ENCODE peak calls at places on chromosome 1, in ten cellular contexts. One of them, this sample, is unnamed.

GRCh38 chr1:26288311-26288941 is 8.5 kb downstream of the SH3BGRL3 start:
- DNase-seq in ovary: no peak
- DNase-seq in NB4: peak; percentile 85
- DNase-seq in upper lobe of left lung: no peak
- DNase-seq in Peyer's patch: peak; percentile 54
- DNase-seq in body of pancreas: no peak
- DNase-seq in tibial nerve: no peak
- DNase-seq in A549: no peak
- DNase-seq in GM12892: no peak
- DNase-seq in H54: no peak
- DNase-seq in this sample: peak; percentile 93

GRCh38 chr1:47752560-47752959 is 244.6 kb downstream of the TRABD2B start:
- DNase-seq in ovary: no peak
- DNase-seq in NB4: no peak
- DNase-seq in upper lobe of left lung: no peak
- DNase-seq in Peyer's patch: peak; percentile 10
- DNase-seq in body of pancreas: no peak
- DNase-seq in tibial nerve: no peak
- DNase-seq in A549: no peak
- DNase-seq in GM12892: no peak
- DNase-seq in H54: no peak
- DNase-seq in this sample: no peak

GRCh38 chr1:174217787-174218574 is 58.7 kb downstream of the RABGAP1L start:
- DNase-seq in ovary: no peak
- DNase-seq in NB4: peak; percentile 48
- DNase-seq in upper lobe of left lung: no peak
- DNase-seq in Peyer's patch: no peak
- DNase-seq in body of pancreas: no peak
- DNase-seq in tibial nerve: no peak
- DNase-seq in A549: peak; percentile 21
- DNase-seq in GM12892: no peak
- DNase-seq in H54: no peak
- DNase-seq in this sample: peak; percentile 76

GRCh38 chr1:207115269-207115668 is 11.2 kb downstream of the C4BPA start:
- DNase-seq in ovary: no peak
- DNase-seq in NB4: no peak
- DNase-seq in upper lobe of left lung: no peak
- DNase-seq in Peyer's patch: no peak
- DNase-seq in body of pancreas: no peak
- DNase-seq in tibial nerve: no peak
- DNase-seq in A549: no peak
- DNase-seq in GM12892: no peak
- DNase-seq in H54: no peak
- DNase-seq in this sample: no peak

GRCh38 chr1:25683177-25683576 is 66.6 kb downstream of the MAN1C1 start:
- DNase-seq in ovary: no peak
- DNase-seq in NB4: no peak
- DNase-seq in upper lobe of left lung: no peak
- DNase-seq in Peyer's patch: no peak
- DNase-seq in body of pancreas: no peak
- DNase-seq in tibial nerve: no peak
- DNase-seq in A549: no peak
- DNase-seq in GM12892: no peak
- DNase-seq in H54: no peak
- DNase-seq in this sample: no peak

GRCh38 chr1:20896824-20897223 is 109.7 kb upstream of the HP1BP3 start:
- DNase-seq in ovary: no peak
- DNase-seq in NB4: no peak
- DNase-seq in upper lobe of left lung: no peak
- DNase-seq in Peyer's patch: no peak
- DNase-seq in body of pancreas: no peak
- DNase-seq in tibial nerve: no peak
- DNase-seq in A549: peak; percentile 18
- DNase-seq in GM12892: no peak
- DNase-seq in H54: no peak
- DNase-seq in this sample: no peak

GRCh38 chr1:54372978-54373377 is 33.2 kb downstream of the SSBP3 start:
- DNase-seq in ovary: no peak
- DNase-seq in NB4: peak; percentile 15
- DNase-seq in upper lobe of left lung: no peak
- DNase-seq in Peyer's patch: no peak
- DNase-seq in body of pancreas: no peak
- DNase-seq in tibial nerve: no peak
- DNase-seq in A549: no peak
- DNase-seq in GM12892: peak; percentile 29
- DNase-seq in H54: no peak
- DNase-seq in this sample: no peak

GRCh38 chr1:1420654-1421134 is 382 bp downstream of the ANKRD65 start:
- DNase-seq in ovary: no peak
- DNase-seq in NB4: no peak
- DNase-seq in upper lobe of left lung: peak; percentile 82
- DNase-seq in Peyer's patch: no peak
- DNase-seq in body of pancreas: peak; percentile 41
- DNase-seq in tibial nerve: no peak
- DNase-seq in A549: no peak
- DNase-seq in GM12892: no peak
- DNase-seq in H54: no peak
- DNase-seq in this sample: no peak

GRCh38 chr1:21603177-21604138 is 65.7 kb downstream of the RAP1GAP start:
- DNase-seq in ovary: no peak
- DNase-seq in NB4: no peak
- DNase-seq in upper lobe of left lung: peak; percentile 76
- DNase-seq in Peyer's patch: no peak
- DNase-seq in body of pancreas: no peak
- DNase-seq in tibial nerve: no peak
- DNase-seq in A549: no peak
- DNase-seq in GM12892: no peak
- DNase-seq in H54: no peak
- DNase-seq in this sample: no peak

GRCh38 chr1:192927496-192927895 is 118.7 kb downstream of the RGS2 start:
- DNase-seq in ovary: no peak
- DNase-seq in NB4: no peak
- DNase-seq in upper lobe of left lung: no peak
- DNase-seq in Peyer's patch: no peak
- DNase-seq in body of pancreas: no peak
- DNase-seq in tibial nerve: no peak
- DNase-seq in A549: no peak
- DNase-seq in GM12892: no peak
- DNase-seq in H54: no peak
- DNase-seq in this sample: no peak

GRCh38 chr1:98813738-98814309 is 152.3 kb downstream of the SNX7 start:
- DNase-seq in ovary: no peak
- DNase-seq in NB4: no peak
- DNase-seq in upper lobe of left lung: no peak
- DNase-seq in Peyer's patch: no peak
- DNase-seq in body of pancreas: no peak
- DNase-seq in tibial nerve: no peak
- DNase-seq in A549: no peak
- DNase-seq in GM12892: no peak
- DNase-seq in H54: no peak
- DNase-seq in this sample: no peak
- TF ChIP-seq POLR2A in ovary: no peak
- TF ChIP-seq POLR2A in NB4: no peak
- TF ChIP-seq POLR2A in upper lobe of left lung: no peak
- TF ChIP-seq POLR2A in Peyer's patch: no peak
- TF ChIP-seq POLR2A in body of pancreas: no peak
- TF ChIP-seq POLR2A in tibial nerve: no peak
- TF ChIP-seq POLR2A in A549: no peak
- TF ChIP-seq POLR2A in GM12892: no peak
- TF ChIP-seq POLR2A in H54: no peak
- TF ChIP-seq POLR2A in this sample: no peak

DNA sequence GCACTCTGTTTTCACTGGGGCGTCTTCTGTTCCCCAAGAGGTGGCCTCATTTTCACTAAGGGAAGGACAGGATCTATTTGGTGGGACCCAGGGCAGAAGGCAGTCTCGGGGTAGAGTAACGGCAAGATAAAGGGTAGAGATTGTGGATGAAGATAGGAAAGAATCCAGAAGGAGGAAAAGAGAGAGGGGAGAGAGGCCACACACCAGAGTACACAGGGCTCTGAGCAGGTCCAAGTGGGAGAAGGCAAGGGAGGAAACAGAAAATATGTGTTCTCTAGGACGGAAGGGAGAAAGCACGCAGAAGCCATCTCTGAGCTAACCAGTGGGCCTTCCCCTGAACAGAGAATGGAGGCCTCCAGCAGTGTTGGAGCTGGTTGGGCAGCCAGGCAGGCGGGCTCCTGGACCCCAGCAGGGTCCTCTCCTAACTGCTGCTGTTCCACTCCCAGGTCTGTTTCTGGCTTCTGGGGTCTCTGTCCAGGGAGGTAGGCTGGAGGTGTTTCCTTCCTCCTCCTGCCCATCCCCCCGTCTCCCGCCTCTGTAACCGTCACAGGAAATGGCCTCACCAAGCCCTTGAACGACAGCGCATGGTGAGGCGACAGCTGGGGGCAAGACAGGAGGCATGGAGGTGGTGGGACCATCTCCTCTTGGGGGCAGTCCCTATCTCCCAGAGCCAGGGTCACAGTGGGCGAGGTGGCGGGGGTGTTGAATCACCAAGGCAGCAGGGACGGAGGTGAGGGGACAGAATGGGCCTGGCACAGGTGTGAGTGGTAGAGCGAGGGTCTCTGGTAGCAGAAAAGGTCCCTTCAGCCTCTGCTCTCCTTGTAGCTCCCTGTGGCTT is 649 bp downstream of the PTPN7 start:
- DNase-seq in ovary: no peak
- DNase-seq in NB4: peak; percentile 85
- DNase-seq in upper lobe of left lung: no peak
- DNase-seq in Peyer's patch: peak; percentile 83
- DNase-seq in body of pancreas: no peak
- DNase-seq in tibial nerve: no peak
- DNase-seq in A549: no peak
- DNase-seq in GM12892: peak; percentile 60
- DNase-seq in H54: no peak
- DNase-seq in this sample: peak; percentile 79
- TF ChIP-seq POLR2A in ovary: no peak
- TF ChIP-seq POLR2A in NB4: peak; percentile 48
- TF ChIP-seq POLR2A in upper lobe of left lung: no peak
- TF ChIP-seq POLR2A in Peyer's patch: no peak
- TF ChIP-seq POLR2A in body of pancreas: no peak
- TF ChIP-seq POLR2A in tibial nerve: no peak
- TF ChIP-seq POLR2A in A549: no peak
- TF ChIP-seq POLR2A in GM12892: peak; percentile 81
- TF ChIP-seq POLR2A in H54: no peak
- TF ChIP-seq POLR2A in this sample: peak; percentile 83

DNA sequence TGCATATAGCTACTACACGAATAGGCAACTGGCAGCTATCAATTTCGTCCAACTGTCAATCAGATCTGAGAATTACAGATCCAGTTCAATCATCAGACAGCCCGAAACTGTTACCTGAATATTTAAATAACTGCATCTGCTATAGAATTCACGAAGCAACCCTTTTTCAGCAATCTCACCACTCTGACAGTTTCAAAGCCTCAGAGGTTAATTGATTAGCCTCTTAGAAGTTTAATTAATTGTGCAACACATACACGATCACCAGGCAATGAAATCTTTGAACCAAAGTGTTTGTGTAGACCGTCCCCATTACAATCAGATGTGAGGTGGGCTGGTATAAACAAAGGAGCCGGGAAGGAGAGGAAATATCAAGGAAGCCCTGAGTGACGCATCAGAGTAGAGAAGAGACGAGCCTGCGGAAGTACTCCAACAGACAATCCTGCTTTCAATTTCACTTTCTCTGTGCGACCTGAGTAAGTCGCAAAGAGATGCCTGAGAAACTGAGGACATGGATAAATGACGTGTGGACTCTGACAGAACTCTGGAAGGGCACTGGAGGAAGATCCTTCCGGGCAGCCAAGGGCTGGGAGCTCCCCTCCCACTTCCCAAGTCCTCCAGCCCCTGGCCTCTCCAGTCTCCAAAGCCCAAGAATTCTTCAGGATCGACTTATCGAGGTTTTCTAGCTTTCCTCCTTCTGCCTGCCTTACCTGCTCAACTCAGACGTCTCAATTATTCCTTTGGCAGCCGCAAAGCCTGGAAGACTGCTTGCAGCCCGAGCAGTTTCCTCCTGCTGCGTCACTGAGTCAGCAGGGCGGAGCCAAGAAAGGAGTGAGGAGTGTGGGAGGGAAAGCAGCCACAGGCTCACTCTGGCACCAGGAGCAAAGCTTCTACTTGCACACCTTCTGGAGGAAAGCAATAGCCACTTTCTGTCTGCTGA is at the start of gene RNASEL:
- DNase-seq in ovary: peak; percentile 83
- DNase-seq in NB4: peak; percentile 70
- DNase-seq in upper lobe of left lung: no peak
- DNase-seq in Peyer's patch: peak; percentile 74
- DNase-seq in body of pancreas: peak; percentile 82
- DNase-seq in tibial nerve: peak; percentile 60
- DNase-seq in A549: peak; percentile 74
- DNase-seq in GM12892: no peak
- DNase-seq in H54: peak; percentile 69
- DNase-seq in this sample: peak; percentile 71
- TF ChIP-seq POLR2A in ovary: peak; percentile 77
- TF ChIP-seq POLR2A in NB4: peak; percentile 44
- TF ChIP-seq POLR2A in upper lobe of left lung: peak; percentile 44
- TF ChIP-seq POLR2A in Peyer's patch: no peak
- TF ChIP-seq POLR2A in body of pancreas: no peak
- TF ChIP-seq POLR2A in tibial nerve: peak; percentile 54
- TF ChIP-seq POLR2A in A549: peak; percentile 36
- TF ChIP-seq POLR2A in GM12892: peak; percentile 24
- TF ChIP-seq POLR2A in H54: peak; percentile 66
- TF ChIP-seq POLR2A in this sample: peak; percentile 75

GRCh38 chr1:230083746-230084407 is 16.8 kb downstream of the GALNT2 start:
- DNase-seq in ovary: no peak
- DNase-seq in NB4: no peak
- DNase-seq in upper lobe of left lung: no peak
- DNase-seq in Peyer's patch: no peak
- DNase-seq in body of pancreas: no peak
- DNase-seq in tibial nerve: no peak
- DNase-seq in A549: no peak
- DNase-seq in GM12892: no peak
- DNase-seq in H54: no peak
- DNase-seq in this sample: no peak

GRCh38 chr1:230087034-230087721 is 20.1 kb downstream of the GALNT2 start:
- DNase-seq in ovary: no peak
- DNase-seq in NB4: peak; percentile 21
- DNase-seq in upper lobe of left lung: no peak
- DNase-seq in Peyer's patch: no peak
- DNase-seq in body of pancreas: peak; percentile 43
- DNase-seq in tibial nerve: no peak
- DNase-seq in A549: no peak
- DNase-seq in GM12892: no peak
- DNase-seq in H54: no peak
- DNase-seq in this sample: no peak

GRCh38 chr1:230084408-230085177 is 17.6 kb downstream of the GALNT2 start:
- DNase-seq in ovary: peak; percentile 60
- DNase-seq in NB4: peak; percentile 38
- DNase-seq in upper lobe of left lung: no peak
- DNase-seq in Peyer's patch: no peak
- DNase-seq in body of pancreas: peak; percentile 68
- DNase-seq in tibial nerve: peak; percentile 53
- DNase-seq in A549: peak; percentile 97
- DNase-seq in GM12892: no peak
- DNase-seq in H54: peak; percentile 84
- DNase-seq in this sample: no peak

GRCh38 chr1:230086152-230086551 is 19.1 kb downstream of the GALNT2 start:
- DNase-seq in ovary: no peak
- DNase-seq in NB4: no peak
- DNase-seq in upper lobe of left lung: no peak
- DNase-seq in Peyer's patch: no peak
- DNase-seq in body of pancreas: no peak
- DNase-seq in tibial nerve: no peak
- DNase-seq in A549: no peak
- DNase-seq in GM12892: no peak
- DNase-seq in H54: no peak
- DNase-seq in this sample: no peak

GRCh38 chr1:230085178-230085515 is 18.1 kb downstream of the GALNT2 start:
- DNase-seq in ovary: no peak
- DNase-seq in NB4: no peak
- DNase-seq in upper lobe of left lung: no peak
- DNase-seq in Peyer's patch: no peak
- DNase-seq in body of pancreas: no peak
- DNase-seq in tibial nerve: no peak
- DNase-seq in A549: no peak
- DNase-seq in GM12892: no peak
- DNase-seq in H54: no peak
- DNase-seq in this sample: no peak
- TF ChIP-seq POLR2A in ovary: no peak
- TF ChIP-seq POLR2A in NB4: no peak
- TF ChIP-seq POLR2A in upper lobe of left lung: no peak
- TF ChIP-seq POLR2A in Peyer's patch: no peak
- TF ChIP-seq POLR2A in body of pancreas: no peak
- TF ChIP-seq POLR2A in tibial nerve: no peak
- TF ChIP-seq POLR2A in A549: no peak
- TF ChIP-seq POLR2A in GM12892: no peak
- TF ChIP-seq POLR2A in H54: no peak
- TF ChIP-seq POLR2A in this sample: no peak